ENCODE peak calls at places on chromosome 3, in six cellular contexts. One of them, this sample, is unnamed.

GRCh38 chr3:142586803-142587406 is 8.4 kb upstream of the ATR start:
- DNase-seq in spleen: no peak
- DNase-seq in heart left ventricle: no peak
- DNase-seq in stomach: peak; percentile 41
- DNase-seq in esophagus squamous epithelium: no peak
- DNase-seq in transverse colon: peak; percentile 24
- DNase-seq in this sample: no peak

GRCh38 chr3:128457918-128458317 is 8.8 kb downstream of the DNAJB8 start:
- DNase-seq in transverse colon: no peak
- DNase-seq in stomach: no peak
- DNase-seq in esophagus squamous epithelium: no peak
- DNase-seq in spleen: no peak
- DNase-seq in heart left ventricle: no peak
- DNase-seq in this sample: no peak

GRCh38 chr3:184597783-184598182 is 36.2 kb downstream of the EPHB3 start:
- DNase-seq in stomach: peak; percentile 50
- DNase-seq in esophagus squamous epithelium: no peak
- DNase-seq in transverse colon: no peak
- DNase-seq in spleen: no peak
- DNase-seq in heart left ventricle: no peak
- DNase-seq in this sample: no peak

GRCh38 chr3:67082533-67083024 is 84.5 kb downstream of the KBTBD8 start:
- DNase-seq in transverse colon: no peak
- DNase-seq in spleen: peak; percentile 66
- DNase-seq in stomach: no peak
- DNase-seq in heart left ventricle: no peak
- DNase-seq in esophagus squamous epithelium: no peak
- DNase-seq in this sample: no peak

GRCh38 chr3:72797773-72798543 is 50.3 kb downstream of the SHQ1 start:
- DNase-seq in transverse colon: peak; percentile 17
- DNase-seq in spleen: no peak
- DNase-seq in stomach: peak; percentile 45
- DNase-seq in esophagus squamous epithelium: no peak
- DNase-seq in heart left ventricle: peak; percentile 68
- DNase-seq in this sample: no peak

GRCh38 chr3:36707623-36708409 is 56.5 kb downstream of the DCLK3 start:
- DNase-seq in spleen: no peak
- DNase-seq in heart left ventricle: no peak
- DNase-seq in stomach: no peak
- DNase-seq in transverse colon: no peak
- DNase-seq in esophagus squamous epithelium: no peak
- DNase-seq in this sample: no peak

GRCh38 chr3:71602256-71602655 is 18.7 kb upstream of the FOXP1 start:
- DNase-seq in spleen: no peak
- DNase-seq in stomach: no peak
- DNase-seq in heart left ventricle: no peak
- DNase-seq in transverse colon: no peak
- DNase-seq in esophagus squamous epithelium: no peak
- DNase-seq in this sample: no peak

GRCh38 chr3:24287728-24288450 is 206.8 kb downstream of the THRB start:
- DNase-seq in spleen: no peak
- DNase-seq in esophagus squamous epithelium: no peak
- DNase-seq in transverse colon: peak; percentile 17
- DNase-seq in stomach: peak; percentile 60
- DNase-seq in heart left ventricle: peak; percentile 33
- DNase-seq in this sample: peak; percentile 86

GRCh38 chr3:9725775-9726174 is 5.8 kb upstream of the BRPF1 start:
- DNase-seq in stomach: no peak
- DNase-seq in spleen: no peak
- DNase-seq in heart left ventricle: no peak
- DNase-seq in transverse colon: no peak
- DNase-seq in esophagus squamous epithelium: no peak
- DNase-seq in this sample: no peak

GRCh38 chr3:69079269-69080159 is 651 bp downstream of the UBA3 start:
- DNase-seq in esophagus squamous epithelium: no peak
- DNase-seq in transverse colon: no peak
- DNase-seq in heart left ventricle: peak; percentile 38
- DNase-seq in spleen: peak; percentile 91
- DNase-seq in stomach: no peak
- DNase-seq in this sample: no peak

GRCh38 chr3:18441521-18441920 is 16.4 kb upstream of the SATB1 start:
- DNase-seq in esophagus squamous epithelium: no peak
- DNase-seq in heart left ventricle: no peak
- DNase-seq in spleen: no peak
- DNase-seq in transverse colon: no peak
- DNase-seq in stomach: no peak
- DNase-seq in this sample: no peak

GRCh38 chr3:18445421-18446066 is 20.4 kb upstream of the SATB1 start:
- DNase-seq in esophagus squamous epithelium: no peak
- DNase-seq in transverse colon: peak; percentile 35
- DNase-seq in stomach: peak; percentile 25
- DNase-seq in heart left ventricle: peak; percentile 28
- DNase-seq in spleen: peak; percentile 90
- DNase-seq in this sample: no peak

GRCh38 chr3:18443670-18444596 is 18.8 kb upstream of the SATB1 start:
- DNase-seq in heart left ventricle: peak; percentile 24
- DNase-seq in spleen: peak; percentile 85
- DNase-seq in stomach: peak; percentile 33
- DNase-seq in esophagus squamous epithelium: no peak
- DNase-seq in transverse colon: peak; percentile 31
- DNase-seq in this sample: peak; percentile 11

GRCh38 chr3:18444597-18445420 is 19.7 kb upstream of the SATB1 start:
- DNase-seq in stomach: peak; percentile 76
- DNase-seq in heart left ventricle: peak; percentile 55
- DNase-seq in transverse colon: peak; percentile 77
- DNase-seq in esophagus squamous epithelium: no peak
- DNase-seq in spleen: peak; percentile 95
- DNase-seq in this sample: peak; percentile 25

GRCh38 chr3:18442743-18443669 is 17.9 kb upstream of the SATB1 start:
- DNase-seq in heart left ventricle: no peak
- DNase-seq in stomach: no peak
- DNase-seq in esophagus squamous epithelium: no peak
- DNase-seq in spleen: no peak
- DNase-seq in transverse colon: no peak
- DNase-seq in this sample: no peak
- H3K4me3 ChIP-seq in heart left ventricle: no peak overlapping the region
- H3K4me3 ChIP-seq in stomach: peak overlapping the region; percentile 62
- H3K4me3 ChIP-seq in esophagus squamous epithelium: peak overlapping the region; percentile 74
- H3K4me3 ChIP-seq in spleen: peak overlapping the region; percentile 76
- H3K4me3 ChIP-seq in transverse colon: peak overlapping the region; percentile 73
- H3K4me3 ChIP-seq in this sample: peak overlapping the region; percentile 64

DNA sequence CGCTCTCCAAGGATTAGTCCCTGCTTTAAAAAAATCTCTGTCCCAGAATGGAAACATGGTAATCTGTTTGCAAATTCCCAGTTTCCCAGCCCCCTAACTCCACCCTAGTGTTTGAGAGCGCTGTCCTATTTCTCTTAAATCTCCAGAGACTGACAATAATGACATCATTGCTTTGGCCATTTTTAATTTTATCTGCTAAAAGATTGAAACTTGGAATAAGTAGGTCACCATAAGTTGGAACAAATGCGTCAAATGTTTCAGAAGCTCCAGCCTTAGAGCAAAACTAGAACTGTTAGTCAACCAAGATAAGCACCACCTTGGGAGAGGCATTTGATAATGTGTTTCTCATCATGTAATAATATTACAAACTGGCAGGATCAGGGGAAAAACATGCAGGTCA is 25.7 kb upstream of the MB21D2 start:
- DNase-seq in spleen: no peak
- DNase-seq in esophagus squamous epithelium: no peak
- DNase-seq in heart left ventricle: no peak
- DNase-seq in stomach: no peak
- DNase-seq in transverse colon: no peak
- DNase-seq in this sample: no peak
- TF ChIP-seq POLR2A in spleen: no peak
- TF ChIP-seq POLR2A in esophagus squamous epithelium: no peak
- TF ChIP-seq POLR2A in heart left ventricle: no peak
- TF ChIP-seq POLR2A in stomach: no peak
- TF ChIP-seq POLR2A in transverse colon: no peak
- TF ChIP-seq POLR2A in this sample: no peak

DNA sequence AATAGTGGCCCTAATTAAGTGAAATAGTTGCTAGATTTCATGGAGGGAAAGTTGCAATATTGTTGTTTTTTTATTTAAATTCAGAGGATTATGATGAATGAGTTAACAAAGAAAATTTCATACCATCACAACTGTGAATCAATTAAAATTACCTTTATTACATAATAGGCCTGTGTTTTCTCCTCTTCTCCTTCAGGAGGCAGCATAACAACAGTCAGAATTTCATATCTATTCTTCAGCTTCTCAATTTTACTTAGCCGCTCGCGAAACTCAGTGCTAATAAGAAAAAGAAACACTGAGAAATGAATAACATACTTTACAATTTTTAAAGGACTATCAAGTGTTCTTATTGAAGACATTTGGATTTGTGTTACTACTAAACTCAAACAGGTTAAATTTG is 29.4 kb downstream of the TTC14 start:
- DNase-seq in stomach: no peak
- DNase-seq in heart left ventricle: no peak
- DNase-seq in spleen: no peak
- DNase-seq in esophagus squamous epithelium: no peak
- DNase-seq in transverse colon: no peak
- DNase-seq in this sample: no peak
- TF ChIP-seq CTCF in stomach: no peak
- TF ChIP-seq CTCF in heart left ventricle: no peak
- TF ChIP-seq CTCF in spleen: no peak
- TF ChIP-seq CTCF in esophagus squamous epithelium: no peak
- TF ChIP-seq CTCF in transverse colon: no peak
- TF ChIP-seq CTCF in this sample: no peak

GRCh38 chr3:44337253-44337652 is 1.3 kb upstream of the TCAIM start:
- DNase-seq in stomach: no peak
- DNase-seq in heart left ventricle: no peak
- DNase-seq in spleen: no peak
- DNase-seq in esophagus squamous epithelium: no peak
- DNase-seq in transverse colon: no peak
- DNase-seq in this sample: no peak
- H3K4me3 ChIP-seq in stomach: peak overlapping the region; percentile 71
- H3K4me3 ChIP-seq in heart left ventricle: no peak overlapping the region
- H3K4me3 ChIP-seq in spleen: peak overlapping the region; percentile 79
- H3K4me3 ChIP-seq in esophagus squamous epithelium: peak overlapping the region; percentile 91
- H3K4me3 ChIP-seq in transverse colon: peak overlapping the region; percentile 65
- H3K4me3 ChIP-seq in this sample: peak overlapping the region; percentile 77

This sample was measured in gastrocnemius medialis.